ENCODE peak calls at places on chromosomes 6 and 20, in eight cellular contexts. One of them, this sample, is unnamed.

GRCh38 chr20:58669287-58670006 is 18.4 kb downstream of the STX16 start:
- DNase-seq in stomach: no peak
- DNase-seq in nephron progenitor cell: no peak
- DNase-seq in GM13977: peak
- DNase-seq in pancreas: no peak
- DNase-seq in dorsolateral prefrontal cortex: no peak
- DNase-seq in heart left ventricle: no peak
- DNase-seq in right atrium auricular region: no peak
- DNase-seq in this sample: no peak

GRCh38 chr6:63543982-63544381 is 28.3 kb upstream of the LOC128125822 start:
- DNase-seq in pancreas: no peak
- DNase-seq in right atrium auricular region: no peak
- DNase-seq in nephron progenitor cell: no peak
- DNase-seq in heart left ventricle: no peak
- DNase-seq in stomach: no peak
- DNase-seq in dorsolateral prefrontal cortex: no peak
- DNase-seq in GM13977: no peak
- DNase-seq in this sample: no peak

GRCh38 chr6:52284131-52284459 is 447 bp downstream of the MCM3 start:
- DNase-seq in dorsolateral prefrontal cortex: no peak
- DNase-seq in right atrium auricular region: peak
- DNase-seq in GM13977: no peak
- DNase-seq in heart left ventricle: no peak
- DNase-seq in pancreas: peak
- DNase-seq in nephron progenitor cell: peak
- DNase-seq in stomach: no peak
- DNase-seq in this sample: peak

GRCh38 chr6:43093361-43094289 is 17.5 kb downstream of the PTK7 start:
- DNase-seq in pancreas: no peak
- DNase-seq in stomach: peak
- DNase-seq in heart left ventricle: no peak
- DNase-seq in nephron progenitor cell: no peak
- DNase-seq in GM13977: no peak
- DNase-seq in dorsolateral prefrontal cortex: no peak
- DNase-seq in right atrium auricular region: peak
- DNase-seq in this sample: peak

GRCh38 chr6:169571123-169571962 is 130.5 kb downstream of the WDR27 start:
- DNase-seq in dorsolateral prefrontal cortex: no peak
- DNase-seq in heart left ventricle: no peak
- DNase-seq in nephron progenitor cell: no peak
- DNase-seq in stomach: no peak
- DNase-seq in pancreas: no peak
- DNase-seq in GM13977: no peak
- DNase-seq in right atrium auricular region: no peak
- DNase-seq in this sample: no peak

GRCh38 chr6:116461563-116462507 is 660 bp downstream of the CALHM6 start:
- DNase-seq in dorsolateral prefrontal cortex: peak
- DNase-seq in GM13977: peak
- DNase-seq in stomach: peak
- DNase-seq in pancreas: peak
- DNase-seq in nephron progenitor cell: peak
- DNase-seq in heart left ventricle: peak
- DNase-seq in right atrium auricular region: no peak
- DNase-seq in this sample: peak

GRCh38 chr6:151870375-151870774 is 62.9 kb downstream of the ESR1 start:
- DNase-seq in nephron progenitor cell: no peak
- DNase-seq in right atrium auricular region: no peak
- DNase-seq in stomach: no peak
- DNase-seq in dorsolateral prefrontal cortex: no peak
- DNase-seq in pancreas: no peak
- DNase-seq in GM13977: no peak
- DNase-seq in heart left ventricle: no peak
- DNase-seq in this sample: no peak

GRCh38 chr20:24805456-24806233 is 143.4 kb upstream of the CST7 start:
- DNase-seq in GM13977: no peak
- DNase-seq in nephron progenitor cell: no peak
- DNase-seq in pancreas: peak
- DNase-seq in dorsolateral prefrontal cortex: no peak
- DNase-seq in heart left ventricle: peak
- DNase-seq in right atrium auricular region: no peak
- DNase-seq in stomach: no peak
- DNase-seq in this sample: no peak

GRCh38 chr6:93412452-93412851 is 6.9 kb downstream of the EPHA7 start:
- DNase-seq in pancreas: no peak
- DNase-seq in dorsolateral prefrontal cortex: no peak
- DNase-seq in GM13977: no peak
- DNase-seq in nephron progenitor cell: no peak
- DNase-seq in right atrium auricular region: no peak
- DNase-seq in stomach: no peak
- DNase-seq in heart left ventricle: no peak
- DNase-seq in this sample: no peak

GRCh38 chr20:21433329-21433890 is 36.1 kb upstream of the NKX2-4 start:
- DNase-seq in right atrium auricular region: no peak
- DNase-seq in heart left ventricle: no peak
- DNase-seq in stomach: no peak
- DNase-seq in pancreas: no peak
- DNase-seq in nephron progenitor cell: no peak
- DNase-seq in GM13977: no peak
- DNase-seq in dorsolateral prefrontal cortex: no peak
- DNase-seq in this sample: no peak

GRCh38 chr6:143247586-143247985 is 186.9 kb downstream of the AIG1 start:
- DNase-seq in dorsolateral prefrontal cortex: no peak
- DNase-seq in right atrium auricular region: no peak
- DNase-seq in nephron progenitor cell: no peak
- DNase-seq in heart left ventricle: no peak
- DNase-seq in stomach: no peak
- DNase-seq in GM13977: no peak
- DNase-seq in pancreas: no peak
- DNase-seq in this sample: no peak

GRCh38 chr6:47109281-47109680 is 67.1 kb upstream of the ADGRF1 start:
- DNase-seq in heart left ventricle: no peak
- DNase-seq in stomach: no peak
- DNase-seq in right atrium auricular region: no peak
- DNase-seq in GM13977: no peak
- DNase-seq in dorsolateral prefrontal cortex: no peak
- DNase-seq in pancreas: no peak
- DNase-seq in nephron progenitor cell: peak
- DNase-seq in this sample: no peak

GRCh38 chr6:47103931-47104330 is 61.8 kb upstream of the ADGRF1 start:
- DNase-seq in right atrium auricular region: no peak
- DNase-seq in stomach: peak
- DNase-seq in heart left ventricle: no peak
- DNase-seq in GM13977: no peak
- DNase-seq in dorsolateral prefrontal cortex: no peak
- DNase-seq in pancreas: no peak
- DNase-seq in nephron progenitor cell: no peak
- DNase-seq in this sample: no peak

GRCh38 chr6:47106216-47106615 is 64.1 kb upstream of the ADGRF1 start:
- DNase-seq in right atrium auricular region: no peak
- DNase-seq in GM13977: no peak
- DNase-seq in dorsolateral prefrontal cortex: no peak
- DNase-seq in pancreas: no peak
- DNase-seq in nephron progenitor cell: no peak
- DNase-seq in heart left ventricle: no peak
- DNase-seq in stomach: no peak
- DNase-seq in this sample: no peak

GRCh38 chr6:47105469-47106188 is 63.5 kb upstream of the ADGRF1 start:
- DNase-seq in nephron progenitor cell: no peak
- DNase-seq in stomach: no peak
- DNase-seq in heart left ventricle: no peak
- DNase-seq in right atrium auricular region: no peak
- DNase-seq in dorsolateral prefrontal cortex: no peak
- DNase-seq in pancreas: no peak
- DNase-seq in GM13977: no peak
- DNase-seq in this sample: no peak

DNA sequence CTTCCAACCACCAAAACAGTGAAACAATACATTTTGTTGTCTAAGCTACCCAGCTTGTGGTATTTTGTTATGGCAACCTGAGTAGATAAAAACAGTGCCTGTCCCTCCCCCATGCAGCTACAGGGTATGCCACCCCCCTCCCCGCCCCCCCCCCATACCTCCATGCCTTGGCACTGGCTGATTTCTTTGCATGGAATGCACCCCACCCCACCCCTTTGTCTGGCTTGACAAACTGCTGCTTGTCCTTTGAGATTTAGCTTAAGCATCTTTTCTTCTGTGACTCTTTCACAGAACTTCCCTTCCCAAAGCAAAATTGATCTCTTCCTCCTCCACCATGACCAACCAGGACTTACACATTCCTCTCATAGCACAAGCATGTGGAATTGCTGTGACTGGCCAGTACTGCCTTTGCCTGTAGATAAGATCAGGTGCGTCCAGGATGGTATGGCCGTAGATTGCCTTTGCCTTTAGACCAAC is 64.6 kb upstream of the ADGRF1 start:
- DNase-seq in pancreas: no peak
- DNase-seq in dorsolateral prefrontal cortex: no peak
- DNase-seq in nephron progenitor cell: no peak
- DNase-seq in heart left ventricle: no peak
- DNase-seq in GM13977: no peak
- DNase-seq in stomach: no peak
- DNase-seq in right atrium auricular region: no peak
- DNase-seq in this sample: no peak
- TF ChIP-seq CTCF in pancreas: no peak
- TF ChIP-seq CTCF in dorsolateral prefrontal cortex: no peak
- TF ChIP-seq CTCF in nephron progenitor cell: no peak
- TF ChIP-seq CTCF in heart left ventricle: no peak
- TF ChIP-seq CTCF in GM13977: no peak
- TF ChIP-seq CTCF in stomach: no peak
- TF ChIP-seq CTCF in right atrium auricular region: no peak
- TF ChIP-seq CTCF in this sample: no peak

DNA sequence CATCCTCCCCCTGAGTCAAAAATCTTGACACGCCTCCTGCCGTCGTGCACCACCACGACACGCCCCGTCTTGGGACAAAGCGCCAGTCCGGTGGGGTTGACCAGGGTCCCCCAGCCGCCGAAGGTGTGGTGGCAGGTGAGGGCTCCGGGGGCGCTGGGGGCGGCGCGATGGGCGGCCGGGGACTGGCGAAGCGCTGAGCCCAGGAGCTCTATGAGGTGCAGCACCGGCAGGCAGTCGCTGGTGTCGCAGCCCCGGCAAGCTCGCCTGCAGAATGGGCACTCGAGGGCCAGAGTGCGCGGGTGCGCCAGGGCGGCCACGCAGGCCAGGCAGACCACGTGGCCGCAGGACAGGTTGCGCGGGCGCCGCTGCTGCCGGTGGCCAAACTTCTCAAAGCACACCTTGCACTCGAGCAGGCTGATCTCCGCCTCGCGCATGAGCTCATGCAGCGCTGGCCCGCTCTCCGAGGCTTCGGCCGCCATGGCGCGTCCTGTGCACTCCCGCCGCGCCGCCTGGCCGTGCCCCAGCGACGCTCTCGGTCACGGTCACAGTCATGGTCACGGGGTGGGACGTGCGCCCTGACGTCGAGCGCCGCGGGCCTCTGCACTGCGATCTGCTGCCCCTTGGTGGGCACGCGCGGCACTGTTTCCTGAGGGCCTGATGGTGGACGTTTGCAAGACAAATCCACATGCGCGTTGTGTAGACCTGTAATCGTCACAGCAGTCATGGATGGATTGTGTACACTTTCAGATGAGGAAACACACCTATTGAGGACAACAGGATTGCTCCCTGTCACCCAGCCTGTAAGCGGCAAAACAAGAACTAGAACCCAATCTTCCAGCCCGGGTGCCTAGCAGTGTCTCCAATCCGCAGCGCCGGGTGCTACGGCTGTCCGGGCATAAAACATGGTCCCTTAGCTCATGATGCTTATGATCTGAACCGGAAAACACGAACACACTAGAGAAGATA is at the start of gene NHLRC1:
- DNase-seq in nephron progenitor cell: peak
- DNase-seq in dorsolateral prefrontal cortex: peak
- DNase-seq in heart left ventricle: peak
- DNase-seq in stomach: peak
- DNase-seq in GM13977: peak
- DNase-seq in right atrium auricular region: peak
- DNase-seq in pancreas: peak
- DNase-seq in this sample: peak
- TF ChIP-seq CTCF in nephron progenitor cell: peak
- TF ChIP-seq CTCF in dorsolateral prefrontal cortex: peak
- TF ChIP-seq CTCF in heart left ventricle: peak
- TF ChIP-seq CTCF in stomach: peak
- TF ChIP-seq CTCF in GM13977: peak
- TF ChIP-seq CTCF in right atrium auricular region: peak
- TF ChIP-seq CTCF in pancreas: peak
- TF ChIP-seq CTCF in this sample: peak

GRCh38 chr6:89034586-89035251 is 45.8 kb upstream of the PNRC1 start:
- DNase-seq in pancreas: no peak
- DNase-seq in GM13977: no peak
- DNase-seq in right atrium auricular region: peak
- DNase-seq in stomach: no peak
- DNase-seq in heart left ventricle: no peak
- DNase-seq in nephron progenitor cell: no peak
- DNase-seq in dorsolateral prefrontal cortex: no peak
- DNase-seq in this sample: no peak

GRCh38 chr6:89035252-89036106 is 45.1 kb upstream of the PNRC1 start:
- DNase-seq in right atrium auricular region: peak
- DNase-seq in GM13977: no peak
- DNase-seq in nephron progenitor cell: no peak
- DNase-seq in pancreas: no peak
- DNase-seq in dorsolateral prefrontal cortex: no peak
- DNase-seq in stomach: peak
- DNase-seq in heart left ventricle: peak
- DNase-seq in this sample: no peak

GRCh38 chr6:89037156-89037900 is 43.2 kb upstream of the PNRC1 start:
- DNase-seq in heart left ventricle: no peak
- DNase-seq in dorsolateral prefrontal cortex: no peak
- DNase-seq in right atrium auricular region: no peak
- DNase-seq in nephron progenitor cell: no peak
- DNase-seq in stomach: no peak
- DNase-seq in pancreas: no peak
- DNase-seq in GM13977: no peak
- DNase-seq in this sample: no peak

GRCh38 chr6:89028774-89029173 is 51.8 kb upstream of the PNRC1 start:
- DNase-seq in nephron progenitor cell: no peak
- DNase-seq in heart left ventricle: no peak
- DNase-seq in right atrium auricular region: no peak
- DNase-seq in GM13977: no peak
- DNase-seq in pancreas: no peak
- DNase-seq in dorsolateral prefrontal cortex: no peak
- DNase-seq in stomach: no peak
- DNase-seq in this sample: no peak

GRCh38 chr6:89032599-89032998 is 48.0 kb upstream of the PNRC1 start:
- DNase-seq in right atrium auricular region: no peak
- DNase-seq in dorsolateral prefrontal cortex: no peak
- DNase-seq in stomach: no peak
- DNase-seq in GM13977: no peak
- DNase-seq in heart left ventricle: no peak
- DNase-seq in nephron progenitor cell: no peak
- DNase-seq in pancreas: no peak
- DNase-seq in this sample: no peak
- TF ChIP-seq CTCF in right atrium auricular region: peak
- TF ChIP-seq CTCF in dorsolateral prefrontal cortex: no peak
- TF ChIP-seq CTCF in stomach: no peak
- TF ChIP-seq CTCF in GM13977: no peak
- TF ChIP-seq CTCF in heart left ventricle: peak
- TF ChIP-seq CTCF in nephron progenitor cell: no peak
- TF ChIP-seq CTCF in pancreas: no peak
- TF ChIP-seq CTCF in this sample: no peak

DNA sequence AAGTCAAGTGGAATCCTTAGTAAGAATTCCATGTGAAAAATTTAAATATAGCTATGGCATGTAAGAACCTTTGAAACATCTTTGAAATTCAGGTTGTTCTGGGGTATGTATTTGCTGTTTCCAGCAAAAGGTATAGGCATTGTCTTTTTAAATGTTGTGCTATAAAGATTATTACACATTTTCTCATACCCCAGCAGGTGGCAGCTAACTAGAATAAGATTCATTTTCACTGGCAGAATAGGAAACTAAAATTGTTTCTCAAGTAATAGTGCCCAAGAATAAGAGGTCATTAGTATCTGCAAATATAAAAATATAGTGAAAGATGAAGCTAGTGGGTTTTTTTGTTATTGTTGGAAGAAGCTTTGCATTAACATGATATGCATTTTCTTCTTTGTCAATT is 1.8 kb downstream of the GRIK2 start:
- DNase-seq in stomach: no peak
- DNase-seq in pancreas: no peak
- DNase-seq in heart left ventricle: no peak
- DNase-seq in nephron progenitor cell: no peak
- DNase-seq in right atrium auricular region: no peak
- DNase-seq in GM13977: no peak
- DNase-seq in dorsolateral prefrontal cortex: no peak
- DNase-seq in this sample: no peak
- TF ChIP-seq CTCF in stomach: no peak
- TF ChIP-seq CTCF in pancreas: no peak
- TF ChIP-seq CTCF in heart left ventricle: no peak
- TF ChIP-seq CTCF in nephron progenitor cell: no peak
- TF ChIP-seq CTCF in right atrium auricular region: no peak
- TF ChIP-seq CTCF in GM13977: no peak
- TF ChIP-seq CTCF in dorsolateral prefrontal cortex: no peak
- TF ChIP-seq CTCF in this sample: peak

This sample was measured in neural crest cell.